ENCODE peak calls at places on chromosomes 4 and X, in six cellular contexts. X is amniotic stem cell; Y is glutamatergic neuron; Z is skeletal muscle cell; A is activated naive CD8-positive, alpha-beta T cell treated with anti-CD3 and anti-CD28 coated beads for 36 hours; G is foreskin fibroblast. P is an unnamed sample.
A peak's percentile ranks its signal among the peaks of the same experiment; 100 is the strongest.

GRCh38 chrX:10582215-10582733 is 38.1 kb downstream of the MID1 start:
- DNase-seq in X (no peak), Y (no peak), Z (no peak), A (no peak), G (no peak), P (no peak)

GRCh38 chr4:123554263-123554662 is 157.7 kb downstream of the SPRY1 start:
- DNase-seq in X (no peak), Y (no peak), Z (no peak), A (no peak), G (no peak), P (no peak)

GRCh38 chrX:115503099-115503498 is 57.9 kb upstream of the PLS3 start:
- DNase-seq in X (no peak), Y (no peak), Z (no peak), A (no peak), G (no peak), P (no peak)

GRCh38 chr4:70583952-70584834 is 7.9 kb upstream of the AMBN start:
- DNase-seq in X (no peak), Y (no peak), Z (no peak), A (no peak), G (no peak), P (no peak)

GRCh38 chr4:109432676-109433075 is 939 bp upstream of the SEC24B start:
- DNase-seq in X (peak; percentile 21), Y (no peak), Z (peak; percentile 47), A (no peak), G (peak; percentile 65), P (no peak)

GRCh38 chr4:15149234-15149841 is 147.1 kb downstream of the CPEB2 start:
- DNase-seq in X (no peak), Y (no peak), Z (no peak), A (no peak), G (no peak), P (no peak)

GRCh38 chr4:169557061-169557636 is 55.2 kb downstream of the NEK1 start:
- DNase-seq in X (no peak), Y (no peak), Z (no peak), A (no peak), G (no peak), P (no peak)

GRCh38 chrX:24391362-24391761 is 30.9 kb downstream of the SUPT20HL1 start:
- DNase-seq in X (no peak), Y (no peak), Z (no peak), A (no peak), G (no peak), P (no peak)

GRCh38 chr4:187724526-187724925 is 271.0 kb upstream of the ZFP42 start:
- DNase-seq in X (no peak), Y (no peak), Z (no peak), A (no peak), G (no peak), P (no peak)

GRCh38 chr4:3243066-3243775 is 5.7 kb upstream of the MSANTD1 start:
- DNase-seq in X (no peak), Y (no peak), Z (no peak), A (no peak), G (no peak), P (no peak)

GRCh38 chr4:173191623-173192041 is 23.0 kb downstream of the GALNT7 start:
- DNase-seq in X (no peak), Y (no peak), Z (no peak), A (no peak), G (no peak), P (no peak)

GRCh38 chr4:8493484-8493883 is 52.9 kb downstream of the TRMT44 start:
- DNase-seq in X (no peak), Y (no peak), Z (no peak), A (no peak), G (no peak), P (peak; percentile 36)

GRCh38 chrX:129781134-129782014 is 1.6 kb downstream of the SASH3 start:
- DNase-seq in X (no peak), Y (no peak), Z (no peak), A (peak; percentile 81), G (no peak), P (no peak)

GRCh38 chr4:183936574-183937335 is 31.6 kb downstream of the STOX2 start:
- DNase-seq in X (no peak), Y (no peak), Z (no peak), A (no peak), G (no peak), P (no peak)

P was measured in ecto neural progenitor cell.